ENCODE peak calls at places on chromosomes 16 and 17, in six cellular contexts. V, Z, O, P, U and I are unnamed samples. For H3K4me1, the result is how much of the 10 kb centered on the place peaks cover.

GRCh38 chr16:88785106-88785924 is at the start of gene PIEZO1:
- DNase-seq in O (peak), U (peak), V (peak), P (peak), Z (peak), I (no peak)

GRCh38 chr16:81647527-81647926 is 131.6 kb upstream of the PLCG2 start:
- DNase-seq in U (peak), O (no peak), Z (no peak), V (peak), P (no peak), I (no peak)

GRCh38 chr16:2726923-2727322 is 6.9 kb upstream of the PRSS27 start:
- DNase-seq in U (no peak), Z (no peak), P (no peak), V (no peak), O (no peak), I (no peak)

GRCh38 chr16:24883714-24884151 is 38.0 kb downstream of the SLC5A11 start:
- DNase-seq in U (peak), O (no peak), Z (no peak), V (peak), P (no peak), I (no peak)

GRCh38 chr17:79084291-79085153 is 9.9 kb downstream of the ENGASE start:
- DNase-seq in P (no peak), V (no peak), Z (no peak), U (no peak), O (no peak), I (no peak)

GRCh38 chr16:81902025-81902424 is 109.2 kb downstream of the SDR42E1 start:
- DNase-seq in V (no peak), U (no peak), O (peak), P (no peak), Z (no peak), I (no peak)

GRCh38 chr17:69854381-69854780 is 220.6 kb upstream of the KCNJ16 start:
- DNase-seq in Z (no peak), O (no peak), V (no peak), U (no peak), P (no peak), I (no peak)

GRCh38 chr17:40956401-40957254 is 10.1 kb downstream of the KRT39 start:
- DNase-seq in U (no peak), V (peak), P (no peak), O (no peak), Z (no peak), I (no peak)

GRCh38 chr16:2148714-2149629 is 547 bp downstream of the RAB26 start:
- DNase-seq in U (peak), O (no peak), P (peak), V (peak), Z (peak), I (no peak)

GRCh38 chr17:17035490-17035889 is 6.8 kb upstream of the MPRIP start:
- DNase-seq in P (no peak), O (no peak), Z (no peak), U (no peak), V (no peak), I (no peak)

GRCh38 chr16:67268136-67268579 is 11.2 kb upstream of the PLEKHG4 start:
- DNase-seq in V (peak), Z (no peak), U (peak), P (no peak), O (peak), I (no peak)

GRCh38 chr17:77493238-77493812 is 352.6 kb downstream of the SEC14L1 start:
- DNase-seq in U (no peak), O (peak), V (no peak), P (no peak), Z (no peak), I (no peak)
- H3K4me1 ChIP-seq in U (under half), O (under half), V (under half), P (under half), Z (under half), I (under half)

GRCh38 chr17:61203765-61204164 is 195.9 kb upstream of the TBX2 start:
- DNase-seq in V (no peak), Z (no peak), U (no peak), O (no peak), P (peak), I (no peak)

GRCh38 chr17:61206922-61207321 is 192.7 kb upstream of the TBX2 start:
- DNase-seq in P (no peak), U (no peak), V (no peak), O (no peak), Z (no peak), I (no peak)

GRCh38 chr17:61204456-61204855 is 195.2 kb upstream of the TBX2 start:
- DNase-seq in U (no peak), P (no peak), V (no peak), O (no peak), Z (no peak), I (no peak)

GRCh38 chr17:61205931-61206330 is 193.7 kb upstream of the TBX2 start:
- DNase-seq in Z (no peak), U (no peak), V (peak), O (no peak), P (no peak), I (no peak)

DNA sequence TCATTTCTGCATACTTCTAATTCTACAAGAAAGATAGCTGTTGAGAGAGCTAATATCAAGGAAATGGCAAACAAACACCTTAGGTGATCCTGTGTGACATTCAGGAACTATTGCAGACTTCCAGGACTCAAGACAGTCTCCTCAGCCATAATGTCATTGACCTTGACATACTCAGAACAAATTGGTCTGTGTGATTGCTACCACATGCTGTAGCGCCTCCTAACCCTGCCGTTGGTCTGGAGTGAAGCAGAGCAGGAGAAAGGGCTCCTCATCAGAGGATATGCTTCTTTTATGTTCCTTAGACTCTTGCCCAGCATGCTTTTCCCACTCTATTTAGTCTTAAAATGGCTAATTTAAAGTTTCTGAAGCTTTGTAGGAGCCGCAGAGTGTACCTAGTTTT is 194.2 kb upstream of the TBX2 start:
- DNase-seq in P (no peak), Z (no peak), U (no peak), V (no peak), O (no peak), I (no peak)
- TF ChIP-seq CTCF in P (no peak), Z (no peak), U (no peak), V (no peak), O (no peak), I (no peak)

GRCh38 chr16:23301251-23302044 is 654 bp upstream of the SCNN1B start:
- DNase-seq in O (no peak), V (no peak), P (no peak), U (no peak), Z (no peak), I (no peak)
- H3K4me3 ChIP-seq in O (no peak), V (peak), P (peak), U (no peak), Z (peak), I (no peak)

DNA sequence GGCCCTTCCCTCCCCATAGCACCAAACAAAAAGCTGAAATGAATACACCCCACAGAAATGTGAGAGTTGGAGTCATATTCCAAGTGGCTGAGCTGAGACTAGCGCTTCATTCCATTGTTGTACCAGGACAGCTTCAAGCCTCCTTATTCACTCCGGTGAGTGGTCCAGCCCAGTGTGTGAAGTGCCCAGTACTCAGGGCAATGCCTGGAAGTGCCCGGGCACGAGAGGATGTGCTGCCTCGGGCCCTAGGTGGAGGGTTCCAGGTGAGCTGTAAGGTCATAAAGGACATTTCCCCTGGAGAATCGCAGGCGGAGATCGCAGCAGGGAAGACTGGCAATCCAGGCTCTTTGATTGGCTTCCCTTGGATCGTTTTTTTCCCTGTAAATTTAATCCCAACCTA is 5.4 kb upstream of the CYLD start:
- DNase-seq in O (no peak), Z (no peak), V (no peak), U (no peak), P (peak), I (no peak)
- H3K4me1 ChIP-seq in O (under half), Z (under half), V (under half), U (under half), P (under half), I (under half)

DNA sequence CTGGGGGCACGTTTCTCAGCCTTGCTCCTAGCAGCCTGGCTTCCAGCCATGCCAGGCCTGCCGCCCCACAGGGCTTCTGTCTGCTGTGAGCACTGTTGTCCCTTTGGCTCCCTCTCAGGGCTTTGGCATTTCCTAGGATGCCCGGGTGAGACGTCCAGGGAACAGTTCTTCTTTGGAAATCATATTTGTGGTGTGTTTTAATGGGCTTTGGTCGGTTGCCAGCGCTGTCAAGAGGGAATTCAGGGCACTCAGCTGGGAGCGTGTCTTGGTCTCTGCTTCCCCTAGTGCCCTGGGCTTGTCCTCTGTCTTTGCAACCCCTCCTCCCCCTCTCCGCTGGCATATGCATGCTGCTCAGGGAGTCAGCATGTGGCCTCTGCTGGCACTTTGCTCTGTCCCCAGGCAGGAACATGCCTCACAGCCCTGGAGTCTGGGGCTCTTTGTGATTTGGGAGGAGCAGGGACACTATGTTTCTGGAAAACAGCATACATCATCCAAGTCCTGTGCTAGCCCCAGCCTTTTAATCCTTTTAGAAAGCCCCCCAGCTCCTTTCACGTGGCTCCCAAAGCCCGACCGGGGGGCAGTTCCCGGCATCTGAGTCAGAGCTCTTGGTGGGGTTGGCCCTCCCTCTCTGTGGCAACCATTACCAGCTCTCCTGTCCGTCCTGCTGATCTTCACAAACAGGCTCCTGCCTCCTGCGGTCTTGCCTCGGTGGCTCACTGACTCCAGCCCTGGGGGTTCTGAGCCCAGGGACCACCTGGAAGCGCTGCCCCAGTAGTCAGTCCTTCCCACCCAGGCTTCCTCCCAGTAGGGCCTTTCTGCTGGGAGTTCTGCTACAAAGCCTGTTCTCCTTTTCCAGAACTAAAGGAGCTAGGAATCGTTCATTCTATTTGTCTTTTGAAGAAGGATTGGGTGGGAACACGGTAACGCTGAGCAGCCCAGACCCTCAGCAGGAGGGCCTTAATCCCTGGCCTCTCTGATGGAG is 26.7 kb downstream of the SAP30BP start:
- DNase-seq in P (peak), O (no peak), V (peak), U (no peak), Z (no peak), I (no peak)
- TF ChIP-seq CTCF in P (no peak), O (no peak), V (no peak), U (no peak), Z (no peak), I (no peak)

GRCh38 chr17:45248132-45248936 is 13.6 kb downstream of the SPATA32 start:
- DNase-seq in U (peak), Z (peak), V (peak), O (peak), P (peak), I (no peak)
- H3K4me3 ChIP-seq in U (peak), Z (peak), V (peak), O (peak), P (peak), I (peak)

GRCh38 chr16:17282247-17282646 is 188.5 kb downstream of the XYLT1 start:
- DNase-seq in V (no peak), O (no peak), U (no peak), Z (no peak), P (no peak), I (no peak)
- H3K4me1 ChIP-seq in V (under half), O (under half), U (under half), Z (under half), P (under half), I (under half)

GRCh38 chr16:53545433-53545832 is 42.4 kb upstream of the AKTIP start:
- DNase-seq in O (peak), P (no peak), V (no peak), U (no peak), Z (no peak), I (no peak)

GRCh38 chr16:53546988-53547391 is 44.0 kb upstream of the AKTIP start:
- DNase-seq in P (no peak), O (no peak), V (peak), Z (no peak), U (peak), I (no peak)

GRCh38 chr16:53541326-53541725 is 38.3 kb upstream of the AKTIP start:
- DNase-seq in U (no peak), Z (no peak), O (no peak), V (no peak), P (no peak), I (no peak)

GRCh38 chr16:53537591-53537990 is 34.6 kb upstream of the AKTIP start:
- DNase-seq in V (no peak), P (no peak), O (no peak), U (no peak), Z (no peak), I (no peak)

DNA sequence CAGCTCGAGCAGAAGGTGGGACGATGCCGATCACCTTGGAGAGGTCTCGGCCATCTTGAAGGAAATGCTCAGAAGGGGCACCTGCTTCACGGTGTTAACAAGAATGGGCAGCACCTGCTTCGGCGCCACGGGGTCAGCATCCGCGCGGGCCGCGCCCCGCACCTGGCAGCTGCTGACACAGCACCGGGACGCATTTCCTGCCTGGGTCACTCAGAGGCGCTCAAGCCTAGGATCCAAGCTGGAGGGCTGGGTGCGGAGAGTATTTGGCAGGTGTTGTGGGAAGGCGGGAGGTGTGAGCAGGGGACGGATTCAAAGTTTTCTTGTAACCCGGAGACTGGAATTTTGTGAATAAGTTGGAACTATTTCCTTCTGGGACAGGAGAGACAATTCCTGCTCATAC is 39.3 kb upstream of the AKTIP start:
- DNase-seq in P (no peak), Z (no peak), U (no peak), V (no peak), O (no peak), I (no peak)
- TF ChIP-seq CTCF in P (no peak), Z (no peak), U (no peak), V (no peak), O (no peak), I (no peak)

GRCh38 chr16:56989988-56990387 is 631 bp downstream of the NLRC5 start:
- DNase-seq in P (no peak), O (peak), V (no peak), U (no peak), Z (no peak), I (no peak)

GRCh38 chr16:56986361-56986760 is 3.0 kb upstream of the NLRC5 start:
- DNase-seq in V (no peak), P (no peak), Z (no peak), U (no peak), O (no peak), I (no peak)

GRCh38 chr16:56987692-56988091 is 1.7 kb upstream of the NLRC5 start:
- DNase-seq in Z (no peak), U (no peak), P (no peak), V (no peak), O (no peak), I (no peak)

GRCh38 chr16:56988948-56989945 is at the start of gene NLRC5:
- DNase-seq in U (no peak), Z (peak), P (peak), O (peak), V (peak), I (peak)

GRCh38 chr16:56988161-56988947 is 1.0 kb upstream of the NLRC5 start:
- DNase-seq in P (peak), V (no peak), O (peak), Z (no peak), U (no peak), I (no peak)
- H3K4me3 ChIP-seq in P (peak), V (no peak), O (peak), Z (peak), U (no peak), I (peak)